ENCODE peak calls at places on chromosomes 13 and 19, in seven cellular contexts. Y is RKO; V is activated gamma-delta T cell treated with anti-CD3 and anti-CD28 coated beads, Interleukin-2, amount 50 U/mL, for 16 hours; Q is stomach; J is fibroblast of mammary gland; O is BJ; Z is IMR-90. P is an unnamed sample.

GRCh38 chr19:47324502-47324901 is 7.5 kb upstream of the C5AR2 start:
- DNase-seq in Y (no peak), V (no peak), Q (no peak), J (no peak), O (no peak), Z (no peak), P (no peak)

GRCh38 chr19:10566408-10566657 is 523 bp upstream of the KRI1 start:
- DNase-seq in Y (no peak), V (no peak), Q (no peak), J (no peak), O (no peak), Z (no peak), P (no peak)

GRCh38 chr19:55459551-55459949 is 1.9 kb downstream of the ISOC2 start:
- DNase-seq in Y (no peak), V (no peak), Q (no peak), J (no peak), O (no peak), Z (no peak), P (peak; percentile 44)

GRCh38 chr13:34161829-34162544 is 344.0 kb downstream of the RFC3 start:
- DNase-seq in Y (no peak), V (no peak), Q (no peak), J (peak; percentile 88), O (peak; percentile 82), Z (peak; percentile 80), P (no peak)

GRCh38 chr13:24680258-24680920 is at the start of gene ATP12A:
- DNase-seq in Y (no peak), V (peak; percentile 22), Q (peak; percentile 35), J (no peak), O (no peak), Z (no peak), P (no peak)

GRCh38 chr19:17406887-17407196 is 1.4 kb upstream of the BST2 start:
- DNase-seq in Y (no peak), V (no peak), Q (no peak), J (no peak), O (no peak), Z (no peak), P (no peak)

GRCh38 chr19:51735759-51736449 is 12.1 kb upstream of the HAS1 start:
- DNase-seq in Y (no peak), V (no peak), Q (peak; percentile 50), J (peak; percentile 98), O (no peak), Z (peak; percentile 3), P (no peak)

GRCh38 chr13:65834897-65835296 is 1395.2 kb downstream of the PCDH9 start:
- DNase-seq in Y (no peak), V (no peak), Q (no peak), J (peak; percentile 11), O (no peak), Z (peak; percentile 52), P (no peak)

GRCh38 chr19:47230122-47230920 is 678 bp downstream of the BBC3 start:
- DNase-seq in Y (peak; percentile 51), V (peak; percentile 82), Q (peak; percentile 74), J (peak; percentile 29), O (no peak), Z (peak; percentile 18), P (peak; percentile 76)

GRCh38 chr19:6233827-6234511 is 45.8 kb downstream of the MLLT1 start:
- DNase-seq in Y (no peak), V (no peak), Q (peak; percentile 76), J (peak; percentile 20), O (no peak), Z (no peak), P (peak; percentile 88)

GRCh38 chr13:37546087-37546486 is 52.5 kb downstream of the POSTN start:
- DNase-seq in Y (no peak), V (no peak), Q (no peak), J (no peak), O (no peak), Z (no peak), P (no peak)

GRCh38 chr19:17686592-17687042 is 1.5 kb downstream of the UNC13A start:
- DNase-seq in Y (no peak), V (no peak), Q (no peak), J (no peak), O (no peak), Z (no peak), P (no peak)

GRCh38 chr13:24050292-24050711 is 110.2 kb upstream of the SPATA13 start:
- DNase-seq in Y (no peak), V (no peak), Q (peak; percentile 70), J (peak; percentile 81), O (no peak), Z (peak; percentile 86), P (no peak)

GRCh38 chr19:51750381-51751124 is 1.1 kb downstream of the FPR1 start:
- DNase-seq in Y (no peak), V (no peak), Q (no peak), J (peak; percentile 68), O (no peak), Z (no peak), P (no peak)

GRCh38 chr19:35879770-35880317 is 11.5 kb downstream of the APLP1 start:
- DNase-seq in Y (peak; percentile 95), V (peak; percentile 46), Q (peak; percentile 89), J (peak; percentile 89), O (peak; percentile 62), Z (peak; percentile 89), P (peak; percentile 88)

GRCh38 chr13:24232474-24232873 is 72.0 kb downstream of the SPATA13 start:
- DNase-seq in Y (no peak), V (no peak), Q (no peak), J (no peak), O (no peak), Z (no peak), P (no peak)

GRCh38 chr13:74574964-74575728 is 440.9 kb upstream of the KLF12 start:
- DNase-seq in Y (no peak), V (no peak), Q (no peak), J (no peak), O (no peak), Z (no peak), P (no peak)

GRCh38 chr13:95352486-95352885 is 51.2 kb upstream of the ABCC4 start:
- DNase-seq in Y (no peak), V (no peak), Q (no peak), J (no peak), O (no peak), Z (no peak), P (no peak)

GRCh38 chr13:44292545-44292944 is 81.1 kb upstream of the SERP2 start:
- DNase-seq in Y (no peak), V (no peak), Q (no peak), J (no peak), O (no peak), Z (no peak), P (no peak)

GRCh38 chr13:44219808-44220544 is 153.6 kb upstream of the SERP2 start:
- DNase-seq in Y (no peak), V (no peak), Q (no peak), J (peak; percentile 63), O (no peak), Z (peak; percentile 93), P (no peak)

P was measured in left lobe of liver.